ENCODE peak calls at places on chromosomes 13 and 19, in seven cellular contexts. C is endodermal cell; H is effector memory CD4-positive, alpha-beta T cell; W is pancreas; N is GM23338; B is PC-3; Z is CD4-positive, alpha-beta memory T cell. K is an unnamed sample. For H3K4me1, the result is how much of the 10 kb centered on the place peaks cover.

GRCh38 chr19:9818734-9819589 is at the start of gene FBXL12:
- DNase-seq in C (peak), H (peak), W (peak), N (peak), B (peak), Z (peak), K (peak)

GRCh38 chr19:56301152-56301551 is 13.5 kb downstream of the ZSCAN5A start:
- DNase-seq in C (no peak), H (no peak), W (no peak), N (peak), B (peak), Z (no peak), K (no peak)

GRCh38 chr13:113350065-113350937 is 13.6 kb downstream of the GRTP1 start:
- DNase-seq in C (peak), H (no peak), W (no peak), N (no peak), B (no peak), Z (no peak), K (no peak)

GRCh38 chr13:84925443-84925842 is 873.8 kb downstream of the SLITRK6 start:
- DNase-seq in C (no peak), H (no peak), W (no peak), N (no peak), B (peak), Z (no peak), K (no peak)

GRCh38 chr13:66835040-66835628 is 395.0 kb downstream of the PCDH9 start:
- DNase-seq in C (peak), H (no peak), W (peak), N (no peak), B (no peak), Z (no peak), K (peak)

GRCh38 chr13:95536629-95537241 is 15.8 kb upstream of the CLDN10 start:
- DNase-seq in C (no peak), H (no peak), W (peak), N (peak), B (peak), Z (no peak), K (no peak)

GRCh38 chr19:32675720-32676185 is at the start of gene RGS9BP:
- DNase-seq in C (peak), H (peak), W (peak), N (peak), B (peak), Z (peak), K (peak)

GRCh38 chr19:45117167-45117594 is 24.2 kb downstream of the PPP1R37 start:
- DNase-seq in C (peak), H (no peak), W (no peak), N (no peak), B (no peak), Z (peak), K (no peak)

DNA sequence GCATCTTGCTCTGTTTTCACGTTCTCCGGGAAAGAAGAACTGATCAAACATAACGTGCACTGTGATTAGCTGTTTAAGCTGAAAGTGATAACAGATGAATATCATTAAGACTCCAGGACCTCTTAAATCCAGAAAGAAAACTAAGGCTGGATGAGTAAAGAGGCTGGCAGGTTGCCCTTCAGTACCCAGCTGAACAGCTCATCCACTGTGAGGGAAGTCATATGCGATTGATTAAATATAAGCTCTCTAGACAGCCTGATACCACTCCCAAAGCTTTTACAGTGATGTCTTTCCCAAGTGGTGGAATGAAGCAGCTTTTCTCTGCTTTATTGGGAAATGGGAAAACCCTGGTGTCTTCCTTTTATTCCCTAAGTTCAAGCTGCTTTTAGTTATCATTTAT is 116.9 kb downstream of the EFNB2 start:
- DNase-seq in C (no peak), H (no peak), W (no peak), N (no peak), B (peak), Z (no peak), K (no peak)
- H3K4me3 ChIP-seq in C (no peak), H (no peak), W (no peak), N (no peak), B (no peak), Z (no peak), K (no peak)

GRCh38 chr13:74111399-74111798 is 22.8 kb downstream of the KLF12 start:
- DNase-seq in C (no peak), H (no peak), W (no peak), N (no peak), B (no peak), Z (no peak), K (no peak)
- H3K4me1 ChIP-seq in C (under half), H (under half), W (under half), N (under half), B (under half), Z (half or more), K (under half)

DNA sequence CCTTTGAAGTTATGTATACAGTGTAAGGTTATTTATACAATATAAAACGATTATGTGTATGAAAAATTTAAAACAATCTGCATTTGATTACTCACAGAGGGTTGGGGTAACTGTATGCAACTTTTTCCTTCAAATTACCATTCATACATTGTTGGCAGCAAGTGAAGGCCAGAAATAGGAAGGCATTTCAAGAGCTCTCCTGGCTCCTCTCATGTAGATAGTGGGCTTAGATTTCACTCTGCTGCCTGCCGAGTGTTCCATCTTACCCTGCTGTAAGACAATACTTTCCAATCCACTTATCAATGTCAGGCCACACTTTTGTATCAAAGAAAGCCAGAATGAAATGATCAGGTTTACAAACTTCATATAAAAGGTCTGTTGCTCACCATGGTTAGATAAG is 245.2 kb downstream of the DNAJC15 start:
- DNase-seq in C (no peak), H (no peak), W (no peak), N (no peak), B (no peak), Z (no peak), K (peak)
- H3K4me3 ChIP-seq in C (peak), H (no peak), W (no peak), N (no peak), B (peak), Z (no peak), K (no peak)

GRCh38 chr13:99206873-99207272 is 6.2 kb downstream of the UBAC2 start:
- DNase-seq in C (peak), H (no peak), W (no peak), N (no peak), B (no peak), Z (no peak), K (no peak)
- H3K4me1 ChIP-seq in C (under half), H (under half), W (under half), N (under half), B (under half), Z (half or more), K (under half)

GRCh38 chr13:75685239-75685697 is 49.1 kb downstream of the LMO7 start:
- DNase-seq in C (peak), H (no peak), W (no peak), N (peak), B (peak), Z (no peak), K (peak)
- H3K4me3 ChIP-seq in C (no peak), H (no peak), W (no peak), N (no peak), B (no peak), Z (no peak), K (no peak)